ENCODE peak calls at places on chromosomes 2 and 18, in five cellular contexts. E is stomach, H is fibroblast of lung, W is sigmoid colon, Q is aorta. V is an unnamed sample.

GRCh38 chr2:120659275-120659952 is 76.3 kb upstream of the GLI2 start:
- DNase-seq in Q (no peak), E (no peak), H (no peak), W (no peak), V (no peak)

GRCh38 chr18:8139971-8140406 is 469.2 kb upstream of the RAB12 start:
- DNase-seq in H (peak; percentile 39), E (no peak), Q (no peak), W (peak; percentile 68), V (no peak)

GRCh38 chr18:58842978-58843661 is 21.6 kb upstream of the ZNF532 start:
- DNase-seq in Q (no peak), E (no peak), W (no peak), H (no peak), V (no peak)

GRCh38 chr2:24909555-24910177 is 10.4 kb downstream of the ADCY3 start:
- DNase-seq in E (no peak), H (no peak), W (no peak), Q (no peak), V (no peak)

GRCh38 chr2:46297546-46298271 is 502 bp downstream of the EPAS1 start:
- DNase-seq in Q (peak; percentile 83), E (peak; percentile 89), H (no peak), W (peak; percentile 75), V (peak; percentile 71)

GRCh38 chr2:64599469-64599868 is 54.2 kb downstream of the SERTAD2 start:
- DNase-seq in W (no peak), E (peak; percentile 65), H (no peak), Q (no peak), V (peak; percentile 54)

GRCh38 chr18:65737346-65737745 is 13.5 kb upstream of the CDH7 start:
- DNase-seq in Q (no peak), H (no peak), E (no peak), W (no peak), V (no peak)

GRCh38 chr18:49878996-49879585 is 65.8 kb upstream of the ACAA2 start:
- DNase-seq in H (no peak), W (no peak), E (no peak), Q (no peak), V (no peak)

GRCh38 chr2:234708091-234708683 is 211.3 kb upstream of the ARL4C start:
- DNase-seq in E (no peak), W (peak; percentile 71), H (no peak), Q (no peak), V (no peak)

GRCh38 chr2:44642123-44642857 is 280.5 kb downstream of the CAMKMT start:
- DNase-seq in H (no peak), W (no peak), Q (no peak), E (no peak), V (no peak)

GRCh38 chr2:28291811-28292455 is 100.7 kb upstream of the FOSL2 start:
- DNase-seq in E (no peak), Q (no peak), W (no peak), H (peak; percentile 27), V (peak; percentile 11)

GRCh38 chr18:74514860-74515495 is 18.8 kb downstream of the CNDP2 start:
- DNase-seq in Q (no peak), H (no peak), W (peak; percentile 44), E (peak; percentile 18), V (no peak)

GRCh38 chr2:236109473-236109872 is 58.7 kb downstream of the GBX2 start:
- DNase-seq in W (no peak), Q (peak; percentile 8), E (no peak), H (no peak), V (no peak)

GRCh38 chr2:85846411-85846810 is 42.4 kb downstream of the ST3GAL5 start:
- DNase-seq in H (peak; percentile 46), W (no peak), Q (no peak), E (no peak), V (peak; percentile 25)

GRCh38 chr2:60309326-60309725 is 244.1 kb downstream of the BCL11A start:
- DNase-seq in Q (no peak), H (no peak), E (no peak), W (no peak), V (no peak)

GRCh38 chr18:39149211-39149806 is 1583.7 kb upstream of the CELF4 start:
- DNase-seq in E (no peak), Q (no peak), H (no peak), W (no peak), V (no peak)

GRCh38 chr2:72182547-72183460 is 35.1 kb upstream of the CYP26B1 start:
- DNase-seq in H (no peak), W (no peak), Q (no peak), E (peak; percentile 57), V (no peak)

GRCh38 chr18:55173291-55173690 is 214.0 kb upstream of the CCDC68 start:
- DNase-seq in H (no peak), E (no peak), W (no peak), Q (no peak), V (no peak)

GRCh38 chr2:9984861-9985480 is 33.5 kb downstream of the GRHL1 start:
- DNase-seq in E (no peak), W (no peak), Q (no peak), H (no peak), V (no peak)

GRCh38 chr2:125643585-125643984 is 1012.4 kb upstream of the GYPC start:
- DNase-seq in E (no peak), Q (no peak), W (no peak), H (no peak), V (no peak)

GRCh38 chr2:17763641-17764333 is 9.8 kb downstream of the GEN1 start:
- DNase-seq in H (no peak), Q (no peak), E (no peak), W (no peak), V (no peak)

GRCh38 chr2:41865263-41865662 is 182.6 kb upstream of the PKDCC start:
- DNase-seq in W (no peak), H (no peak), Q (no peak), E (no peak), V (no peak)

GRCh38 chr2:53500181-53500580 is 267.4 kb upstream of the CHAC2 start:
- DNase-seq in E (no peak), Q (peak; percentile 50), H (peak; percentile 34), W (no peak), V (peak; percentile 22)

GRCh38 chr2:46862430-46862829 is 53.2 kb downstream of the MCFD2 start:
- DNase-seq in E (no peak), W (no peak), Q (no peak), H (no peak), V (no peak)

GRCh38 chr2:209965723-209966122 is 36.7 kb upstream of the RPE start:
- DNase-seq in Q (no peak), H (no peak), E (no peak), W (no peak), V (no peak)

GRCh38 chr2:222568866-222569265 is 87.0 kb downstream of the FARSB start:
- DNase-seq in H (peak; percentile 80), W (peak; percentile 85), Q (no peak), E (no peak), V (peak; percentile 78)

GRCh38 chr2:72994991-72995380 is 76.5 kb downstream of the SFXN5 start:
- DNase-seq in W (no peak), Q (peak; percentile 33), E (no peak), H (no peak), V (no peak)

GRCh38 chr2:55862269-55862668 is 61.3 kb downstream of the EFEMP1 start:
- DNase-seq in E (no peak), H (peak; percentile 100), Q (peak; percentile 53), W (peak; percentile 66), V (peak; percentile 42)

GRCh38 chr18:10519366-10519765 is 6.5 kb upstream of the NAPG start:
- DNase-seq in W (no peak), H (no peak), Q (no peak), E (no peak), V (no peak)

GRCh38 chr2:226660524-226660923 is 139.1 kb downstream of the IRS1 start:
- DNase-seq in W (peak; percentile 85), E (peak; percentile 36), H (peak; percentile 96), Q (peak; percentile 78), V (peak; percentile 56)

DNA sequence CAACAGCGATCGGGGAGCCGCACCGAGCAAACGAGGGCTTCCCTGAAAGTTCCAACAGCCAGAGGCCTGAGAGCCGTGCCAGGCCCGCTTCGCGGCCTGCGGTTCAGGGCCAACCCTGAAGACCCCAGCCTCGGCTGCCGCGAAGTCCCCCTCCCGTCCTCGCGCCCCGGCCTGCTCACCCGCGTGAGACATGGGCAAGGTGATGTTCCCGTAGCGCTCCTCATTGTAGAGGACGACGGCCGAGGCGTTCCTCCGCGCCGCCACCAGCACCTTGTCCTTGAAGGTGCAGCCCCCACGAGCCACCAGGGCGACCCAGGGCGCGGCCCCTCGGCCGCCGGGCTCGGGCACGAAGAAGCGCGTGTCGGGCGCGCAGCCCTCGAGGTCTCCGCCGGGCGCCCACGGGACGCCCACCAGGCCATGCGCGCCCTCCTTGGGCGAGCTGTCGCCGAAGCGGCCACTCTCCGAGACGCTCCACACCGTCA is 510 bp downstream of the RNF149 start:
- DNase-seq in H (peak; percentile 14), W (peak; percentile 70), E (no peak), Q (peak; percentile 67), V (peak; percentile 12)
- H3K27ac ChIP-seq in H (peak overlapping the region; percentile 68), W (peak overlapping the region; percentile 86), E (peak overlapping the region; percentile 94), Q (peak overlapping the region; percentile 8), V (peak overlapping the region; percentile 53)

GRCh38 chr2:12967804-12968203 is 251.1 kb downstream of the TRIB2 start:
- DNase-seq in W (no peak), H (no peak), Q (no peak), E (no peak), V (no peak)
- H3K27ac ChIP-seq in W (no peak overlapping the region), H (no peak overlapping the region), Q (no peak overlapping the region), E (no peak overlapping the region), V (no peak overlapping the region)

GRCh38 chr2:224820283-224820991 is 104.3 kb upstream of the CCDC195 start:
- DNase-seq in W (no peak), Q (no peak), E (no peak), H (no peak), V (no peak)
- H3K27ac ChIP-seq in W (no peak overlapping the region), Q (no peak overlapping the region), E (no peak overlapping the region), H (no peak overlapping the region), V (no peak overlapping the region)

DNA sequence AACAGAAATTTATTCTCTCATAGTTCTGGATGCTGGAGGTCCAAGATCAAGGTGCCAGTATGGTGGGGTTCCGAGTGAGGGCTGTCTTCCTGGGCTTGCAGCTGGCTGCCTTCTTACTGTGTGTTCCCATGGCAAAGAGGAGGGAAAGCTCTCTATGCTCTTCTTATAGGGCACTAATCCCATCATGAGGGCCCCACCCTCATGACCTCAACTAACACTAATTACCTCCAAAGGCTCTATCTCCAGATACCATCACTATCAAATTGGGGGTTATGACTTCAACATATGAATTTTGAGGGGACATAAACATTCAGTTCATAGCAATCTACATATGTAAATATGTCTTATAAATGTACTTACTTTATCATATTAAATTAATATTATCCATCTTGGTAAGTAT is 274.5 kb upstream of the SESTD1 start:
- DNase-seq in E (no peak), Q (no peak), H (no peak), W (no peak), V (no peak)
- H3K27ac ChIP-seq in E (no peak overlapping the region), Q (no peak overlapping the region), H (no peak overlapping the region), W (no peak overlapping the region), V (peak overlapping the region; percentile 45)

V was measured in PC-3.